ENCODE peak calls at places on chromosomes 11 and 22, in seven cellular contexts. Z is stimulated activated CD8-positive, alpha-beta memory T cell treated with anti-CD3 and anti-CD28 coated beads, Interleukin-12 subunit alpha, Interleukin-12 subunit beta, amount 100 ng/mL, for 1 hour; X is EH; U is D341Med; O is EL; P is dorsolateral prefrontal cortex; Y is HFFc6. C is an unnamed sample.

GRCh38 chr11:124890701-124891389 is 6.8 kb downstream of the ROBO4 start:
- DNase-seq in Z (no peak), X (no peak), U (peak), O (no peak), P (no peak), Y (no peak), C (no peak)

GRCh38 chr22:39592104-39593060 is 21.8 kb downstream of the CACNA1I start:
- DNase-seq in Z (no peak), X (peak), U (no peak), O (peak), P (no peak), Y (peak), C (peak)

GRCh38 chr11:1877211-1878133 is 14.2 kb downstream of the PRR33 start:
- DNase-seq in Z (no peak), X (peak), U (no peak), O (no peak), P (no peak), Y (no peak), C (peak)

GRCh38 chr22:50731811-50732624 is 6.0 kb upstream of the ACR start:
- DNase-seq in Z (peak), X (peak), U (peak), O (peak), P (peak), Y (peak), C (peak)

GRCh38 chr11:131372243-131372930 is 2.0 kb downstream of the NTM start:
- DNase-seq in Z (no peak), X (no peak), U (no peak), O (no peak), P (no peak), Y (no peak), C (no peak)

GRCh38 chr11:128517457-128518230 is 69.7 kb downstream of the ETS1 start:
- DNase-seq in Z (no peak), X (peak), U (no peak), O (peak), P (no peak), Y (peak), C (no peak)

GRCh38 chr11:9895016-9895415 is 231.1 kb downstream of the SWAP70 start:
- DNase-seq in Z (no peak), X (peak), U (no peak), O (peak), P (no peak), Y (peak), C (no peak)

GRCh38 chr11:114295676-114296081 is 520 bp upstream of the NNMT start:
- DNase-seq in Z (no peak), X (no peak), U (no peak), O (no peak), P (no peak), Y (no peak), C (no peak)

GRCh38 chr11:100778386-100778785 is 91.3 kb downstream of the ARHGAP42 start:
- DNase-seq in Z (no peak), X (no peak), U (no peak), O (no peak), P (no peak), Y (no peak), C (peak)

GRCh38 chr22:30582051-30582450 is 7.6 kb upstream of the GAL3ST1 start:
- DNase-seq in Z (no peak), X (no peak), U (no peak), O (no peak), P (no peak), Y (no peak), C (no peak)

GRCh38 chr22:28379075-28379806 is 300.4 kb downstream of the TTC28 start:
- DNase-seq in Z (no peak), X (no peak), U (no peak), O (no peak), P (no peak), Y (no peak), C (no peak)

GRCh38 chr11:77842451-77843121 is 21.6 kb downstream of the AAMDC start:
- DNase-seq in Z (no peak), X (peak), U (no peak), O (peak), P (no peak), Y (no peak), C (no peak)

GRCh38 chr11:107562647-107563208 is 2.8 kb downstream of the ALKBH8 start:
- DNase-seq in Z (no peak), X (peak), U (no peak), O (peak), P (no peak), Y (peak), C (peak)

GRCh38 chr11:73399159-73400090 is 23.2 kb downstream of the RELT start:
- DNase-seq in Z (no peak), X (no peak), U (no peak), O (no peak), P (no peak), Y (no peak), C (no peak)

GRCh38 chr11:86244522-86245368 is at the start of gene EED:
- DNase-seq in Z (peak), X (peak), U (peak), O (peak), P (peak), Y (peak), C (peak)